ENCODE peak calls at places on chromosome 2, in seven cellular contexts. E is IMR-90, R is HCT116, F is stomach, M is ovary, Z is tibial nerve, L is Peyer's patch. A is an unnamed sample.

GRCh38 chr2:208006833-208007232 is 18.5 kb downstream of the PLEKHM3 start:
- DNase-seq in E (peak), R (no peak), F (no peak), M (no peak), Z (no peak), L (no peak), A (no peak)

GRCh38 chr2:84925724-84926376 is 20.4 kb downstream of the TMSB10 start:
- DNase-seq in E (peak), R (peak), F (peak), M (peak), Z (peak), L (peak), A (peak)

GRCh38 chr2:102018823-102019445 is 27.2 kb downstream of the IL1R2 start:
- DNase-seq in E (peak), R (no peak), F (no peak), M (no peak), Z (no peak), L (no peak), A (no peak)

GRCh38 chr2:161141033-161141432 is 19.2 kb upstream of the TANK start:
- DNase-seq in E (no peak), R (no peak), F (no peak), M (no peak), Z (no peak), L (no peak), A (no peak)

GRCh38 chr2:38074775-38075435 is 1.0 kb downstream of the CYP1B1 start:
- DNase-seq in E (no peak), R (no peak), F (no peak), M (no peak), Z (no peak), L (no peak), A (peak)

GRCh38 chr2:71716697-71717624 is 263.6 kb downstream of the DYSF start:
- DNase-seq in E (peak), R (peak), F (peak), M (no peak), Z (peak), L (peak), A (peak)

GRCh38 chr2:173680574-173680973 is 284.6 kb downstream of the SP3 start:
- DNase-seq in E (peak), R (no peak), F (no peak), M (no peak), Z (no peak), L (no peak), A (no peak)

GRCh38 chr2:46067501-46068292 is 229.5 kb upstream of the EPAS1 start:
- DNase-seq in E (peak), R (no peak), F (no peak), M (no peak), Z (no peak), L (no peak), A (no peak)

GRCh38 chr2:127564429-127565260 is 29.2 kb downstream of the MYO7B start:
- DNase-seq in E (no peak), R (no peak), F (no peak), M (no peak), Z (no peak), L (no peak), A (no peak)

GRCh38 chr2:171566753-171567152 is 44.5 kb downstream of the CYBRD1 start:
- DNase-seq in E (no peak), R (no peak), F (no peak), M (no peak), Z (no peak), L (no peak), A (no peak)

DNA sequence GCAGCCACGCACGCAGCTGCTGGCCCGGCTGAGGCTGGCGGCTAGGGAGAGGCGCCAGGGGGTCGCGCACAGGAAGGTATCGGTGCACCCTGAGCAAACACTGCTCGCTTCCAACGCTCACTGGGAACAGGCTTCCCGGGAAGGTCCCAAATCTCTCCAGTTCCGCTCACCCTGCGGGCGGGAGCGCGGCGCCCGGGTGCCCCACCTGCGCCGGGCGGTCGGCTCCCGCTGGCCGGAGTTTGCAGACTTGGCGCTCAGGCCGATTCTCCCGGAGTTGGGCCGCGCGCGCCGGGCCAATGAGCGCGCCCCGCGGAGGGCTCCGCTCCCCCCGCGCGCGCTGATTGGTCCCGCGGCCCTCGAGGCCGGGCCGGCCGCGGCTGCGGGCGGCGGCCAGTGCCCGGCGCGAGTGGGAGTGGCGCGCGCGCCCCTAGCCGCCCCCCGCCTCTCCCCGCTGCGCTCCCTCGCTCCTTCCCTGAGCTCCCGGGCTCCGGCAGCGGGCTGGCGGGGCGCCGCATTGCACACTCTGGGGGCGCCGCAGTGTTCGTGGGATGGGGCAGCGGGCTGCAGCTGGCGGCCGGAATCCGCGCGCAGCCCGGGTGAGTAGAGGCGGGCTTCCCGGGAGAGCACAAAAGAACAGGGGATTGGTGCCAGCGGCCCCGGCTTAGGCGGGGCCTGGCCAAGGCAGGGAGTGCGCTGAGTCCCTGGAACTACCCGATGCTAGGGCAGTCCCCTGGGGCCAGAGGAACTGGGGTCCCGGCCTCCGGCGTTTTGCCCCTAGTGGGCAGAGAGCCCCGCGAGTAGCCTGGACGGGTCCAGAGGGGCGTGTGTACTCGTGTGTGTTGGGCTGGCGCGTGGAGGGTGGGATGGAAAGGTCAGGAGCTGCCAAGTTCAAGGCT is at the start of gene LYPD6:
- DNase-seq in E (peak), R (peak), F (peak), M (peak), Z (peak), L (no peak), A (peak)
- H3K4me3 ChIP-seq in E (peak), R (peak), F (peak), M (peak), Z (peak), L (peak), A (peak)

GRCh38 chr2:218991674-218992168 is 1.5 kb downstream of the CRYBA2 start:
- DNase-seq in E (peak), R (no peak), F (no peak), M (no peak), Z (no peak), L (no peak), A (no peak)

GRCh38 chr2:218993345-218994315 is at the start of gene CRYBA2:
- DNase-seq in E (no peak), R (no peak), F (no peak), M (no peak), Z (no peak), L (no peak), A (no peak)

GRCh38 chr2:218990612-218991011 is 2.6 kb downstream of the CRYBA2 start:
- DNase-seq in E (no peak), R (no peak), F (no peak), M (no peak), Z (no peak), L (no peak), A (no peak)

GRCh38 chr2:218992196-218992595 is 1.0 kb downstream of the CRYBA2 start:
- DNase-seq in E (no peak), R (no peak), F (no peak), M (no peak), Z (no peak), L (no peak), A (no peak)

DNA sequence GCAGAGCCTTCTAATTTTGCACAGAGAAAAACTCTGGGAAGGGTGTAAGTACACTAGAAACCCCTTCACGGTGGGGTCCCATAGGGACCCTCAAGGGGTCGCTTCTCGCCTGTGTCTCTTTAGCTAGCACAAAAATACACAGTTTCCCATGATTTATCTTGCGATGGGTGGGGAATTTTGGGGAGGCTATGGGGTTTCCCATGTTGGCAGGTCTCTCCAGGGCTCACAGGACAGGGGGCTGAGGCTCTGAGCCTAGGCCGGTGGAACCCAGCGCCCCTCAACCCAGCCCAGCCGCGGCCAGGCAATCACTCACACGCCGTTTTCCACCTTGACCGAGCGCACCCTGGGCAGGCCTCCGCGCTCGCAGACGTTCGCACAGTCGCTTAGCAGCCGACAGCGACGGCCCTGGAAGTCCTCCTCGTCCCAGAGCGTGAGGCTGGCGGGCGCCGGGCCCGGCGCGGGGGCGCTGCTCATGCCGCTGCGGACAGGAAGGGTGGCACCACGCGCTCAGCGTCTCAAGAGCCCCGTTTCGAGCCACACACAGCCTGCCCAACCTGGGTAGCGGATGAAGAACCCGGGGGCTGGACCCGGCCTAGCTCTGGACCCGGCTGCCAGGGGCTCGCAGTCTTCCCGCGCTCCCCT is 398 bp downstream of the CRYBA2 start:
- DNase-seq in E (no peak), R (no peak), F (no peak), M (no peak), Z (no peak), L (no peak), A (no peak)
- TF ChIP-seq POLR2A in E (no peak), R (no peak), F (no peak), M (no peak), Z (no peak), L (no peak), A (no peak)

DNA sequence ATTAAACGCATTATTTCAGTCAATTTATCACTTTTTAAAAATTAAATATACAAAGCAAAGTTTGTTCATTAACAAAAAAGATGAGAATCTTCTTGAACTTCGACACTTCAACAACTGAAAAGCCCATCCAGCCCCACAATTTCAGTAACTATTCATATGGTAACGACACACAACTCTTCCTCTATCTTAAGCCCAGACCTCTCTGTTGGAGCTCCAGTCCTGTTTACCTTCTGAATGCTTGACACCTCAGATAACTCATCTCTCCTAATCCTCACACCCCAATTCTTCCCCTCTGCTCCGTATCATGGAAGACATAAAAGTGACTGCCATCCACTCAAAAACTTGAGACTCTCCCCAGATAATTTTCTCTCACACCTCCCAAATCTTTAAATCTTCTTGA is 12.6 kb downstream of the USP37 start:
- DNase-seq in E (no peak), R (no peak), F (no peak), M (no peak), Z (no peak), L (no peak), A (no peak)
- H3K27ac ChIP-seq in E (no peak), R (no peak), F (no peak), M (no peak), Z (no peak), L (no peak), A (no peak)

GRCh38 chr2:28545590-28546195 is 49.8 kb downstream of the PLB1 start:
- DNase-seq in E (no peak), R (no peak), F (no peak), M (no peak), Z (no peak), L (no peak), A (no peak)
- H3K4me3 ChIP-seq in E (no peak), R (no peak), F (no peak), M (no peak), Z (no peak), L (peak), A (no peak)

DNA sequence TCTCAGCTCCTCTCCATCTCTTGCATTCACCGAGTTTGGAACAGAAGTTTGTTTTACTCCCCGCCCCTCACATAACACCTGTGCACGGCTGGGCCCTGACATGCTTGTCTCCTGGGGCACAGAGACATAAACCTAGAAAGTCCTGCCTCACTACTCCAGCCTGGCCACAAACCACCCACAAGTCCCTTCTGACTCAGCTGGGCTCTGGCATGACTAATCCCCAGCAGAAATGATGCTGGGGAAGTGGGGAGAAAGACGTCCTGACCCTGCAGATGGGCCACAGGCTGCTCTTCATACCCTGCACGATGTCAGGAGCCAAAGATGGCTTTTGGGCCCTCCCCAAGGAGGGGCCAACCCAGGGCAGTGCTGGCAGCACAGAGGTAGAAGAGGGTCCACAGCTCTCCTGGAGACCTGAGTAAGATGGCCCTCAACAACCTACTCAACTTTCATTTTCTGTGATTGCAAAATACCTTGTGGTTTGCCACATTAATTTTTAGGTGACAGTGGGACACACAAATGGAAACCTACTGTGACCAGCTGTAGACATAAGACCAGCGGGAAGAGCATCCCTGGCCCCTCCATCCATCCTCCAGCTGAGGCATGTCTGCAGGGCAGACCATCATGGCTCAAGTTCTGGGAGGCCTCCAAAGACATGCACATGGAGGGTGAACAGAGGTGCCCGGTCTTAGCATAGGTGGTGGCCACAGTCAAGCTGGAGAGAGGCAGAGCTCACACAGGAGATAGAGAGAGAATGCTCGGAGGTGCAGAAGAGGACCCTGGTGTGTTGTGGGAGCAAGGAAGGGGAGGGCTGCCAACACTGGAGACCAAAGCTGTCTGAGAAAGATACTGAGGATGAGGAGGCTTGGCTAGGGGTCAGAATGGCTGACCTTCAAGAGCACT is 40.0 kb downstream of the DNMT3A start:
- DNase-seq in E (peak), R (peak), F (no peak), M (no peak), Z (no peak), L (peak), A (no peak)
- TF ChIP-seq POLR2A in E (no peak), R (no peak), F (no peak), M (no peak), Z (no peak), L (no peak), A (no peak)

DNA sequence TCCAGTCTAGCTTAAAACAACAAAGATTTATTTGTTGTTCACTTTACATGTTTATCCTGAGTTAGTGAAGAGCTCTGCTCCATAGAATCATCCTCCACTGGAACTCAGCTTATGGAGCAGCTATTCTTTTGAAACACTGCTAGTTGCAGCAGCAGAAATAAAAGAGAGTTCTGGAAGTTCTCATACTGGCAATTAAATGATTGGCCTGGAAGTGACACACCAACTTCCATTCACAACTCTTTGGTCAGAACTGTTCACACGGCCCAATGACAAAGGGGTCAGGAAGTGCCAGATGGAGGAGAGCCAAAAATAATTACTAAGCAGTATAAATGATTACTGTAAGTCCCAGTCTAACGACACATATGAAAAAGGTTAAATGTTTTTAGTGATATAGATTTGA is 39.1 kb downstream of the FBXO11 start:
- DNase-seq in E (peak), R (peak), F (no peak), M (no peak), Z (peak), L (no peak), A (no peak)
- H3K27ac ChIP-seq in E (no peak), R (peak), F (peak), M (no peak), Z (peak), L (no peak), A (no peak)

GRCh38 chr2:96336873-96337272 is 1.3 kb downstream of the NCAPH start:
- DNase-seq in E (no peak), R (no peak), F (no peak), M (no peak), Z (no peak), L (no peak), A (no peak)
- H3K4me3 ChIP-seq in E (no peak), R (peak), F (no peak), M (no peak), Z (no peak), L (no peak), A (no peak)

DNA sequence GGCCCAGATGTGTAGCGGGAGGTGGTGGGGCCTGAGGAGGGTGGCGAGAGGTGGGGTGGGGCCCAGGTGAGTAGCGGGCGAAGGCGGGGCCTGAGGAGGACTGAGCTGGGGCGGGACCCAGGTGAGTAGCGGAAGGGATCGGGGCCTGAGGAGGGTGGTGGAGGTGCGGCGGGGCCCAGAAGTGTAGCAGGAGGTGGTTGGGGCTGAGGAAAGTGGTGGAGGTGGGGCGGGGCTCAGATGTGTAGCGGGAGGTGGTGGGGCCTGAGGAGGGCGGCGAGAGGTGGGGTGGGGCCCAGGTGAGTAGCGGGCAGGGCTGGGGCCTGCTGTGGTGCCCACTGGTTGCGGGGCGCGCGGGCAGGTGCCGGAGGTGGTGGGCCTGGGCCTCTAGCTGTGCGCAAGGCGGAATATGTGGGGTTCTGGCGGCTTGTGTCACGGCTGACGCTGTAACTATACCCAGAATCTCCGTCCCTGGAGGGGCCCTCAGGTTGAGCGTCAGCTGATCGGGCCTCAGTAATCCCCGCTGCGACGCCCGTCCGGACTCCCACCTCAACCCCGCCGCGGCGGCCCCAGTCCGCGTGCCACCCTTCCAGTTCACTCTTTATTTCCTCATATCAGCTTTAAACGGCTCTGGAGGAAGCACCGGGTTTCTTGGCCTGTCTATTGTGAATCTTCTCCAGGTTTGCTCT is 866 bp upstream of the SF3B6 start:
- DNase-seq in E (no peak), R (no peak), F (no peak), M (no peak), Z (peak), L (peak), A (no peak)
- TF ChIP-seq POLR2A in E (no peak), R (peak), F (no peak), M (peak), Z (no peak), L (peak), A (no peak)

GRCh38 chr2:66509326-66509811 is 74.4 kb downstream of the MEIS1 start:
- DNase-seq in E (peak), R (no peak), F (no peak), M (no peak), Z (no peak), L (no peak), A (no peak)
- H3K27ac ChIP-seq in E (no peak), R (no peak), F (peak), M (no peak), Z (no peak), L (peak), A (no peak)

A was measured in testis.